ENCODE peak calls at places on chromosomes 12 and 14, in six cellular contexts. One of them, this sample, is unnamed.

GRCh38 chr12:78060186-78060585 is 229.5 kb downstream of the NAV3 start:
- DNase-seq in mammary epithelial cell: peak; percentile 88
- DNase-seq in HepG2: no peak
- DNase-seq in neuronal stem cell: no peak
- DNase-seq in fibroblast of lung: peak; percentile 82
- DNase-seq in neural progenitor cell: no peak
- DNase-seq in this sample: no peak

GRCh38 chr14:53668861-53669260 is 287.8 kb downstream of the BMP4 start:
- DNase-seq in mammary epithelial cell: peak; percentile 3
- DNase-seq in neural progenitor cell: no peak
- DNase-seq in HepG2: no peak
- DNase-seq in fibroblast of lung: peak; percentile 64
- DNase-seq in neuronal stem cell: no peak
- DNase-seq in this sample: no peak

GRCh38 chr12:117907108-117907689 is 61.6 kb downstream of the KSR2 start:
- DNase-seq in mammary epithelial cell: peak; percentile 13
- DNase-seq in neuronal stem cell: no peak
- DNase-seq in neural progenitor cell: no peak
- DNase-seq in HepG2: no peak
- DNase-seq in fibroblast of lung: no peak
- DNase-seq in this sample: no peak

GRCh38 chr14:77153802-77154201 is 12.2 kb upstream of the ZDHHC22 start:
- DNase-seq in mammary epithelial cell: no peak
- DNase-seq in neural progenitor cell: no peak
- DNase-seq in HepG2: no peak
- DNase-seq in neuronal stem cell: no peak
- DNase-seq in fibroblast of lung: no peak
- DNase-seq in this sample: no peak

GRCh38 chr12:122865268-122866231 is 30.3 kb downstream of the HIP1R start:
- DNase-seq in neuronal stem cell: no peak
- DNase-seq in neural progenitor cell: no peak
- DNase-seq in mammary epithelial cell: no peak
- DNase-seq in fibroblast of lung: no peak
- DNase-seq in HepG2: peak; percentile 69
- DNase-seq in this sample: no peak

GRCh38 chr12:123971770-123972447 is 722 bp downstream of the CCDC92 start:
- DNase-seq in fibroblast of lung: peak; percentile 59
- DNase-seq in neural progenitor cell: peak; percentile 79
- DNase-seq in mammary epithelial cell: peak; percentile 61
- DNase-seq in neuronal stem cell: peak; percentile 49
- DNase-seq in HepG2: peak; percentile 58
- DNase-seq in this sample: peak; percentile 90

GRCh38 chr12:23008613-23009012 is 383.6 kb downstream of the ETNK1 start:
- DNase-seq in neural progenitor cell: no peak
- DNase-seq in fibroblast of lung: peak; percentile 59
- DNase-seq in mammary epithelial cell: no peak
- DNase-seq in HepG2: no peak
- DNase-seq in neuronal stem cell: no peak
- DNase-seq in this sample: no peak

GRCh38 chr12:121719926-121720414 is 7.4 kb downstream of the TMEM120B start:
- DNase-seq in mammary epithelial cell: peak; percentile 67
- DNase-seq in neural progenitor cell: no peak
- DNase-seq in neuronal stem cell: no peak
- DNase-seq in HepG2: no peak
- DNase-seq in fibroblast of lung: peak; percentile 93
- DNase-seq in this sample: no peak

GRCh38 chr12:30692470-30692869 is 3.2 kb downstream of the IPO8 start:
- DNase-seq in HepG2: no peak
- DNase-seq in fibroblast of lung: peak; percentile 30
- DNase-seq in neuronal stem cell: no peak
- DNase-seq in neural progenitor cell: no peak
- DNase-seq in mammary epithelial cell: no peak
- DNase-seq in this sample: no peak

GRCh38 chr12:125305221-125305620 is 240.0 kb downstream of the AACS start:
- DNase-seq in HepG2: no peak
- DNase-seq in mammary epithelial cell: no peak
- DNase-seq in neuronal stem cell: no peak
- DNase-seq in neural progenitor cell: no peak
- DNase-seq in fibroblast of lung: no peak
- DNase-seq in this sample: no peak

GRCh38 chr12:32692358-32692757 is 13.3 kb downstream of the DNM1L start:
- DNase-seq in neuronal stem cell: no peak
- DNase-seq in mammary epithelial cell: no peak
- DNase-seq in fibroblast of lung: no peak
- DNase-seq in neural progenitor cell: no peak
- DNase-seq in HepG2: no peak
- DNase-seq in this sample: no peak

GRCh38 chr12:32695787-32696186 is 16.7 kb downstream of the DNM1L start:
- DNase-seq in HepG2: no peak
- DNase-seq in fibroblast of lung: no peak
- DNase-seq in neural progenitor cell: no peak
- DNase-seq in neuronal stem cell: no peak
- DNase-seq in mammary epithelial cell: no peak
- DNase-seq in this sample: no peak

GRCh38 chr12:32702470-32702869 is 23.4 kb downstream of the DNM1L start:
- DNase-seq in fibroblast of lung: peak; percentile 10
- DNase-seq in neuronal stem cell: no peak
- DNase-seq in mammary epithelial cell: peak; percentile 14
- DNase-seq in neural progenitor cell: no peak
- DNase-seq in HepG2: no peak
- DNase-seq in this sample: no peak

GRCh38 chr12:32698285-32698684 is 19.2 kb downstream of the DNM1L start:
- DNase-seq in fibroblast of lung: no peak
- DNase-seq in neuronal stem cell: no peak
- DNase-seq in HepG2: no peak
- DNase-seq in neural progenitor cell: peak; percentile 25
- DNase-seq in mammary epithelial cell: no peak
- DNase-seq in this sample: no peak

DNA sequence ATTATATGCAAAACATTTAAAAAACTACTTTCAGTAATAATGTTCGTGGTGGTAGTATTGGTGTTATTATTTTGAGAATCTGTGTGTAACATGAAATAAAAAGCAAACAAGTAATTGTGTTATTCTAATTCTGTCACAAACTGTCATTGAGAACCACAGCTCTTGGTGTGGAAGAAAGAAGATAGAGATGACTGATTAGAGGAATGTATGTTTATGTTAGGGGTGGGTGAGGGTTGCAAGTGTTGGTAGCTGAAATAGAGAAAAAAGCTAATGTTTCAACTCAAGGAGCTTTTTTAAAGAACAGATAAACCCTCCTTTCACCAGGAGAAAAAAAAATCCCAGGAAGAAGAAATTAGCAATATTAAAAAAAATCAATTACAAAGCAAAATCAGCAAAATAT is 18.3 kb downstream of the DNM1L start:
- DNase-seq in neural progenitor cell: no peak
- DNase-seq in neuronal stem cell: no peak
- DNase-seq in fibroblast of lung: no peak
- DNase-seq in HepG2: no peak
- DNase-seq in mammary epithelial cell: no peak
- DNase-seq in this sample: no peak
- H3K4me3 ChIP-seq in neural progenitor cell: no peak overlapping the region
- H3K4me3 ChIP-seq in neuronal stem cell: no peak overlapping the region
- H3K4me3 ChIP-seq in fibroblast of lung: no peak overlapping the region
- H3K4me3 ChIP-seq in HepG2: no peak overlapping the region
- H3K4me3 ChIP-seq in mammary epithelial cell: no peak overlapping the region
- H3K4me3 ChIP-seq in this sample: no peak overlapping the region

GRCh38 chr12:45566257-45566656 is 163.2 kb upstream of the ARID2 start:
- DNase-seq in HepG2: no peak
- DNase-seq in neural progenitor cell: no peak
- DNase-seq in neuronal stem cell: no peak
- DNase-seq in mammary epithelial cell: no peak
- DNase-seq in fibroblast of lung: no peak
- DNase-seq in this sample: no peak

GRCh38 chr12:45565590-45565989 is 163.9 kb upstream of the ARID2 start:
- DNase-seq in mammary epithelial cell: no peak
- DNase-seq in neuronal stem cell: no peak
- DNase-seq in fibroblast of lung: no peak
- DNase-seq in HepG2: no peak
- DNase-seq in neural progenitor cell: no peak
- DNase-seq in this sample: no peak

GRCh38 chr12:45572114-45572513 is 157.4 kb upstream of the ARID2 start:
- DNase-seq in neuronal stem cell: no peak
- DNase-seq in fibroblast of lung: no peak
- DNase-seq in mammary epithelial cell: no peak
- DNase-seq in HepG2: no peak
- DNase-seq in neural progenitor cell: no peak
- DNase-seq in this sample: no peak

GRCh38 chr12:45568808-45569207 is 160.7 kb upstream of the ARID2 start:
- DNase-seq in neural progenitor cell: no peak
- DNase-seq in HepG2: no peak
- DNase-seq in neuronal stem cell: no peak
- DNase-seq in mammary epithelial cell: no peak
- DNase-seq in fibroblast of lung: no peak
- DNase-seq in this sample: no peak

DNA sequence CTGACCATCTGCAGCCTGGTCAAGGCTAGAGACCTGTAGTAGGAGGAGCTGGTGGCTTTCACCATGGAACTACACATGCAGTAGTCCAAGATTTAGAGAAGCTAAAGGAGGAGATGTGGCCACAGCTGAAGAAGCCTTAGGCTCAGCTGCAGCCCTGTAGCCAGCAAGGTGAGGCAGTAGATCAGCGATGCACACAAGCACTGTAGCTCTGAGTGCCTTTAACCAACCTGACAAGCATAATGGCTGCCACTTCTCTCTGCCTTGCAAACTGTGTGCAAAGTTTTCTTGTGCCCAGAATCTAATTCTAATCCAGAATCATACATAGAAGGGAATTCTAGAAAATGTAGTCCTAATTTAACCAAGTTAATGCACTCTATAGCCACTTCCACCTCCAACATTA is 159.0 kb upstream of the ARID2 start:
- DNase-seq in mammary epithelial cell: no peak
- DNase-seq in neuronal stem cell: no peak
- DNase-seq in neural progenitor cell: no peak
- DNase-seq in HepG2: no peak
- DNase-seq in fibroblast of lung: no peak
- DNase-seq in this sample: no peak
- H3K4me1 ChIP-seq in mammary epithelial cell: no peaks in the 10 kb centered on the region
- H3K4me1 ChIP-seq in neuronal stem cell: peaks cover 1% of the 10 kb centered on the region
- H3K4me1 ChIP-seq in neural progenitor cell: peaks cover 5% of the 10 kb centered on the region
- H3K4me1 ChIP-seq in HepG2: no peaks in the 10 kb centered on the region
- H3K4me1 ChIP-seq in fibroblast of lung: no peaks in the 10 kb centered on the region
- H3K4me1 ChIP-seq in this sample: no peaks in the 10 kb centered on the region

DNA sequence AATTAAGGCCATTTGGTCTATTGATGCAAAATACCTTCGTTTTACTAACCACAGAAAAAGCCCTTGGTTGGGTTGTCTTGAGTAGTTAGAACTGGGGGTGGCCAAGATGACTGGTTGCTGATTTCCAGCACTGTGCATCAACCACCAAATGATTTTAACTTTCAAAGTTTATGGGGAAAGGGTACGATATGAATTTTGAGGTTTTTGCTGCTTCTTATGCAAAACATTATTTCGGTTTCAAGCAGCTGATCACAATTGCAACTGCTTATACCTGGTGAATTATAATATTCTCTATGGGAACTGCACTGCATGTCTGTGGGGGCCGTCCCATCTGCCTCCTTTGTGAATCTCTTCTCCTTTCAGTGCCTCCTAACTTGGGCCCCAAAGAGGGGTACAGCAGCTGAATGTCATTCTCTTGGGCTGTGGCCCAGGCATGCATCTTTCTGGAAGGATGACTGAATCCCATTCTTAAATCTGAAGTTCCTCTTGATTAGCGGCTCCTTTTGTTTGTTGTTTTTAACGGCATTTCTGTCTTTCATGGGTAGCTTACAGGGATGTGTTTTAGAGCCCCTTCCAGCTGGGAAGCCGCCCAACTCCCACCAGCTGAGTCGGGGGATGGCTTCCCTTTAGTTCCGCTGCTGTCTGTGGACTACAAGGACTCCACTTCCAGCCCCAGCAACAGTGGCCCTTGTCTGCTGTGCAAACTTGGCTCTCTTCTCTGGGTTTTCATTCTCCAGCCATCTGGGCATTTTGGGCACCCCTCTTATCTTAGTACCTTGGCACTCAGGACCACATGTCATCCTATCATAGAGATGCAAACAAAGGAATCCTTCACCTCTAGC is 479.8 kb downstream of the ZFP36L1 start:
- DNase-seq in fibroblast of lung: no peak
- DNase-seq in neuronal stem cell: no peak
- DNase-seq in HepG2: no peak
- DNase-seq in neural progenitor cell: peak; percentile 32
- DNase-seq in mammary epithelial cell: no peak
- DNase-seq in this sample: no peak
- H3K9ac ChIP-seq in fibroblast of lung: no peak overlapping the region
- H3K9ac ChIP-seq in neuronal stem cell: no peak overlapping the region
- H3K9ac ChIP-seq in HepG2: no peak overlapping the region
- H3K9ac ChIP-seq in neural progenitor cell: no peak overlapping the region
- H3K9ac ChIP-seq in mammary epithelial cell: no peak overlapping the region
- H3K9ac ChIP-seq in this sample: no peak overlapping the region

GRCh38 chr14:32932921-32933622 is 5.6 kb upstream of the NPAS3 start:
- DNase-seq in neural progenitor cell: peak; percentile 67
- DNase-seq in HepG2: no peak
- DNase-seq in neuronal stem cell: peak; percentile 45
- DNase-seq in mammary epithelial cell: no peak
- DNase-seq in fibroblast of lung: no peak
- DNase-seq in this sample: peak; percentile 25
- H3K4me3 ChIP-seq in neural progenitor cell: peak overlapping the region; percentile 63
- H3K4me3 ChIP-seq in HepG2: no peak overlapping the region
- H3K4me3 ChIP-seq in neuronal stem cell: peak overlapping the region; percentile 57
- H3K4me3 ChIP-seq in mammary epithelial cell: no peak overlapping the region
- H3K4me3 ChIP-seq in fibroblast of lung: no peak overlapping the region
- H3K4me3 ChIP-seq in this sample: peak overlapping the region; percentile 50